ENCODE peak calls at places on chromosomes 3 and 15, in eight cellular contexts. B is NCI-H1417; M is psoas muscle; X is effector CD4-positive, alpha-beta T cell; J is EL; H is hypothalamus; G is NCI-H1048; K is sciatic nerve. Z is an unnamed sample.

GRCh38 chr3:124599779-124600693 is 130.2 kb upstream of the UMPS start:
- DNase-seq in B (no peak), K (no peak), M (no peak), H (no peak), X (no peak), G (no peak), J (peak), Z (no peak)

GRCh38 chr15:33871911-33872760 is 96.2 kb upstream of the CHRM5 start:
- DNase-seq in G (no peak), X (no peak), H (no peak), J (no peak), M (peak), B (no peak), K (no peak), Z (no peak)

GRCh38 chr15:60326824-60327654 is 70.7 kb downstream of the ANXA2 start:
- DNase-seq in J (peak), G (peak), M (no peak), K (no peak), B (peak), X (peak), H (no peak), Z (no peak)

GRCh38 chr3:21216598-21216997 is 534.4 kb downstream of the ZNF385D start:
- DNase-seq in K (no peak), G (no peak), X (no peak), J (peak), H (no peak), B (no peak), M (no peak), Z (no peak)

GRCh38 chr15:81400640-81401236 is 26.7 kb upstream of the TMC3 start:
- DNase-seq in H (no peak), M (no peak), B (peak), G (no peak), J (peak), X (peak), K (no peak), Z (no peak)

GRCh38 chr3:122299872-122300460 is 25.1 kb upstream of the CSTA start:
- DNase-seq in H (no peak), M (no peak), J (peak), B (no peak), K (no peak), X (peak), G (peak), Z (no peak)

GRCh38 chr3:179063945-179064560 is 7.6 kb downstream of the ZMAT3 start:
- DNase-seq in B (no peak), X (no peak), K (no peak), M (no peak), J (peak), H (no peak), G (no peak), Z (no peak)

GRCh38 chr3:15860014-15860934 is 62.5 kb upstream of the ANKRD28 start:
- DNase-seq in X (peak), B (peak), G (peak), H (peak), K (peak), J (peak), M (peak), Z (peak)

GRCh38 chr3:37442397-37442796 is 268.0 kb upstream of the LRRFIP2 start:
- DNase-seq in G (no peak), B (no peak), X (no peak), K (no peak), M (no peak), J (no peak), H (no peak), Z (no peak)

GRCh38 chr3:141049681-141050080 is 1.5 kb upstream of the SPSB4 start:
- DNase-seq in M (no peak), B (no peak), K (no peak), H (no peak), J (no peak), X (no peak), G (no peak), Z (no peak)

GRCh38 chr15:55204464-55204863 is 7.7 kb upstream of the RSL24D1 start:
- DNase-seq in H (no peak), J (no peak), B (no peak), M (no peak), K (no peak), X (no peak), G (no peak), Z (no peak)

GRCh38 chr3:58333206-58334012 is 717 bp downstream of the PXK start:
- DNase-seq in H (no peak), G (no peak), J (peak), K (no peak), B (peak), M (no peak), X (no peak), Z (peak)

GRCh38 chr3:188776447-188776846 is 395.3 kb upstream of the TPRG1 start:
- DNase-seq in X (no peak), G (no peak), B (no peak), H (no peak), M (no peak), J (peak), K (no peak), Z (no peak)

GRCh38 chr3:24042174-24042878 is 97.2 kb downstream of the NR1D2 start:
- DNase-seq in J (no peak), G (no peak), H (no peak), M (no peak), B (no peak), K (no peak), X (no peak), Z (no peak)

GRCh38 chr3:151168269-151169094 is 34.5 kb downstream of the GPR171 start:
- DNase-seq in G (no peak), X (peak), M (peak), J (peak), B (peak), K (peak), H (no peak), Z (peak)

GRCh38 chr3:42682301-42683070 is 2.9 kb upstream of the KLHL40 start:
- DNase-seq in M (peak), G (no peak), K (peak), J (no peak), H (no peak), X (no peak), B (no peak), Z (no peak)

GRCh38 chr15:77023576-77024272 is 28.8 kb downstream of the PSTPIP1 start:
- DNase-seq in X (no peak), M (no peak), K (peak), B (no peak), G (no peak), H (no peak), J (no peak), Z (no peak)

GRCh38 chr15:36172970-36173369 is 406.5 kb upstream of the CDIN1 start:
- DNase-seq in H (no peak), B (no peak), X (no peak), M (no peak), K (no peak), J (no peak), G (no peak), Z (no peak)

GRCh38 chr3:17187589-17188184 is 302.9 kb downstream of the PLCL2 start:
- DNase-seq in G (no peak), B (no peak), H (no peak), K (no peak), X (no peak), M (no peak), J (no peak), Z (no peak)

GRCh38 chr3:183980408-183980807 is 37.3 kb downstream of the ABCC5 start:
- DNase-seq in X (no peak), M (peak), J (no peak), H (no peak), G (no peak), B (peak), K (no peak), Z (no peak)

GRCh38 chr15:99343836-99344551 is 92.7 kb downstream of the LRRC28 start:
- DNase-seq in J (no peak), M (peak), G (no peak), H (no peak), X (peak), B (no peak), K (no peak), Z (no peak)

GRCh38 chr3:10950476-10951294 is 41.9 kb upstream of the SLC6A1 start:
- DNase-seq in X (no peak), M (no peak), K (peak), G (no peak), J (peak), H (no peak), B (no peak), Z (no peak)

GRCh38 chr3:97074546-97074945 is 260.2 kb downstream of the EPHA6 start:
- DNase-seq in X (no peak), B (no peak), H (no peak), M (no peak), G (no peak), K (no peak), J (no peak), Z (no peak)

GRCh38 chr3:178059124-178059523 is 477.1 kb upstream of the KCNMB2 start:
- DNase-seq in M (no peak), G (no peak), J (peak), B (no peak), X (no peak), H (no peak), K (no peak), Z (no peak)

GRCh38 chr3:49165771-49166751 is at the start of gene CCDC71:
- DNase-seq in J (peak), H (peak), B (peak), K (peak), X (peak), M (peak), G (peak), Z (peak)

GRCh38 chr15:97652700-97653167 is 307.8 kb upstream of the ARRDC4 start:
- DNase-seq in J (no peak), X (no peak), K (no peak), G (no peak), H (no peak), B (peak), M (no peak), Z (no peak)

GRCh38 chr15:42385206-42385979 is 26.1 kb downstream of the CAPN3 start:
- DNase-seq in X (no peak), J (peak), G (peak), B (no peak), M (no peak), K (no peak), H (no peak), Z (no peak)

Z was measured in GF-D8.